ENCODE peak calls at places on chromosomes 2 and 18, in five cellular contexts. Z, G, L, U and Y are unnamed samples.

GRCh38 chr2:190904644-190905043 is 24.0 kb downstream of the GLS start:
- DNase-seq in Z (no peak), G (no peak), L (no peak), U (no peak), Y (no peak)

GRCh38 chr2:200788129-200788718 is 23.5 kb upstream of the BZW1 start:
- DNase-seq in Z (no peak), G (no peak), L (no peak), U (no peak), Y (no peak)

GRCh38 chr2:219010162-219010756 is 17.0 kb upstream of the CRYBA2 start:
- DNase-seq in Z (no peak), G (peak; percentile 37), L (peak; percentile 48), U (no peak), Y (no peak)

GRCh38 chr18:67815280-67815679 is 298.8 kb upstream of the DSEL start:
- DNase-seq in Z (no peak), G (no peak), L (no peak), U (no peak), Y (no peak)

GRCh38 chr18:79471048-79471447 is 75.3 kb downstream of the NFATC1 start:
- DNase-seq in Z (no peak), G (no peak), L (no peak), U (no peak), Y (no peak)

GRCh38 chr2:127516031-127516430 is 10.3 kb downstream of the IWS1 start:
- DNase-seq in Z (no peak), G (no peak), L (no peak), U (no peak), Y (no peak)

GRCh38 chr2:237072067-237072931 is 13.4 kb upstream of the COPS8 start:
- DNase-seq in Z (peak; percentile 19), G (peak; percentile 51), L (peak; percentile 57), U (no peak), Y (no peak)

GRCh38 chr2:3282056-3282998 is 95.3 kb downstream of the EIPR1 start:
- DNase-seq in Z (no peak), G (no peak), L (no peak), U (no peak), Y (no peak)

GRCh38 chr2:82641781-82642180 is 1817.3 kb downstream of the SUCLG1 start:
- DNase-seq in Z (no peak), G (no peak), L (no peak), U (no peak), Y (no peak)

GRCh38 chr18:48342125-48342524 is 67.1 kb downstream of the ZBTB7C start:
- DNase-seq in Z (no peak), G (no peak), L (no peak), U (no peak), Y (no peak)

GRCh38 chr2:126652323-126652891 is 3.6 kb upstream of the GYPC start:
- DNase-seq in Z (no peak), G (no peak), L (no peak), U (no peak), Y (no peak)

GRCh38 chr2:7742301-7742700 is 825.1 kb downstream of the RNF144A start:
- DNase-seq in Z (no peak), G (no peak), L (no peak), U (no peak), Y (no peak)

GRCh38 chr2:855177-855576 is 95.5 kb upstream of the SNTG2 start:
- DNase-seq in Z (no peak), G (no peak), L (no peak), U (no peak), Y (no peak)

GRCh38 chr2:50491541-50492114 is 540.3 kb downstream of the NRXN1 start:
- DNase-seq in Z (peak; percentile 12), G (peak; percentile 16), L (peak; percentile 14), U (no peak), Y (no peak)

GRCh38 chr2:77328125-77328524 is 194.1 kb downstream of the LRRTM4 start:
- DNase-seq in Z (no peak), G (no peak), L (no peak), U (no peak), Y (no peak)

GRCh38 chr2:63023444-63023843 is 27.2 kb upstream of the OTX1 start:
- DNase-seq in Z (peak; percentile 54), G (peak; percentile 60), L (peak; percentile 29), U (peak; percentile 9), Y (peak; percentile 12)

GRCh38 chr2:166088634-166089033 is 39.2 kb downstream of the SCN1A start:
- DNase-seq in Z (no peak), G (peak; percentile 53), L (no peak), U (no peak), Y (no peak)

GRCh38 chr2:102806250-102806837 is 44.5 kb downstream of the TMEM182 start:
- DNase-seq in Z (peak; percentile 37), G (peak; percentile 73), L (peak; percentile 72), U (peak; percentile 31), Y (no peak)

GRCh38 chr2:85353876-85354285 is 447 bp downstream of the RETSAT start:
- DNase-seq in Z (peak; percentile 12), G (peak; percentile 25), L (peak; percentile 67), U (no peak), Y (no peak)

GRCh38 chr2:127650785-127651380 is 4.9 kb downstream of the GPR17 start:
- DNase-seq in Z (no peak), G (no peak), L (no peak), U (no peak), Y (no peak)

GRCh38 chr2:213152065-213152794 is 818 bp upstream of the IKZF2 start:
- DNase-seq in Z (peak; percentile 2), G (peak; percentile 27), L (peak; percentile 32), U (no peak), Y (no peak)

GRCh38 chr2:16250886-16251285 is 310.5 kb downstream of the MYCN start:
- DNase-seq in Z (no peak), G (no peak), L (no peak), U (no peak), Y (no peak)

GRCh38 chr2:207397917-207398655 is 131.7 kb upstream of the CREB1 start:
- DNase-seq in Z (no peak), G (no peak), L (no peak), U (no peak), Y (no peak)

GRCh38 chr2:195813401-195813800 is 156.4 kb downstream of the SLC39A10 start:
- DNase-seq in Z (no peak), G (no peak), L (no peak), U (no peak), Y (no peak)

GRCh38 chr2:174835797-174836255 is 71.6 kb upstream of the CHRNA1 start:
- DNase-seq in Z (no peak), G (no peak), L (no peak), U (peak; percentile 27), Y (no peak)

GRCh38 chr2:236637691-236638569 is 68.3 kb downstream of the ACKR3 start:
- DNase-seq in Z (no peak), G (no peak), L (no peak), U (no peak), Y (no peak)

GRCh38 chr18:77061946-77062517 is 70.6 kb downstream of the MBP start:
- DNase-seq in Z (no peak), G (no peak), L (peak; percentile 8), U (no peak), Y (no peak)

GRCh38 chr2:121334581-121335293 is 49.7 kb upstream of the TFCP2L1 start:
- DNase-seq in Z (no peak), G (peak; percentile 62), L (no peak), U (no peak), Y (no peak)

GRCh38 chr2:95297088-95297487 is at the start of gene KCNIP3:
- DNase-seq in Z (no peak), G (no peak), L (no peak), U (no peak), Y (no peak)

GRCh38 chr2:128565441-128565840 is 246.8 kb upstream of the HS6ST1 start:
- DNase-seq in Z (no peak), G (no peak), L (no peak), U (no peak), Y (no peak)

GRCh38 chr2:219460424-219460926 is 25.8 kb downstream of the SPEG start:
- DNase-seq in Z (no peak), G (no peak), L (peak; percentile 43), U (no peak), Y (no peak)

GRCh38 chr2:128354161-128354560 is 35.5 kb upstream of the HS6ST1 start:
- DNase-seq in Z (no peak), G (no peak), L (no peak), U (no peak), Y (no peak)

GRCh38 chr2:196925768-196926561 is 542 bp downstream of the PGAP1 start:
- DNase-seq in Z (no peak), G (peak; percentile 10), L (peak; percentile 7), U (no peak), Y (no peak)

GRCh38 chr2:119517433-119517832 is 6.8 kb downstream of the SCTR start:
- DNase-seq in Z (peak; percentile 29), G (peak; percentile 54), L (peak; percentile 77), U (no peak), Y (no peak)
- TF ChIP-seq SRF in Z (no peak), G (no peak), L (no peak), U (no peak), Y (no peak)

DNA sequence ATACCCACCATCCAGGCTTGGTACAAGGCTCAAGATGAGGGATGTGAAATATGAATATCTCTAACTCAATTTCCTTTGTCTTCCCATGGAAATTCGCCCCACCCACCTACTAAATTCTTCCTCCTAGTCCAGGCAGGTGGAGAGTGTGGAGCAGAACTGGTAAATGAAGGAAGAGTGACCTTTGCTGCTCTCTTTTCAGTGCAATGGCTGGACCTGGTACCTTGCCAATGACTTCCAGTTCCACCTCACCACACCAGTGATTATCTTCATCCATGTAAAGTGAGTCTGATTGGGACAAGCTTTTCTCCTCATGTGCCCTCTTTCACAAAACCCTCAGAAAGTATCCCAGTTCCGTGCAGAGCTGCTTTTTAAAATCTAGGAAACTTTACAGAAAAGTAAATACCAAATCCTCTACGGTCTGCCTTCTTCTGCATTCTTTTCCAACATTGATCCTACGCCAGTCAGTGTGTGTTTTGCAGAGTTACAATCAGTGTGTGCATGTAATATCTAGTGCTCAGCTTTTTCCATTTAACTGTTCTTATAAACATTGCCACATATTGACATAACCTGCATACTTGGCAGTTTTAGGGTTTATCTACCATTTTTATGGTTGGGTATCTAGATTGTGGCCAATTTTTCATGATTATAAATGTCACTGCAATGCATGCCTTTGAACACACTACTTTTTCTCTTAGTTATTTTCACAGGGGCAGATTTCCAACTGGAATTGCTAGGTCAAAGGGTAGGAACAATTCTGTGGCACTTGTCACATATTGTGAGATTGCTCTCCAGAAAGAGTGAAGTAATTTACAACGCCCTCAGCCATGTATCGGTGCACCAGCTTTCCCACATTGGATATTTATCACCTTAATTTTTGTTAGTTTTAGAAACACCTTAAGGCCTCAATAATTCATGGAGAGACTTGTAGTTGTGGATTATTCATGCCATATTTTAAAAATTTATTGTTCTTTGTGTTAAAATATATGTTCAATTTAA is 86.4 kb upstream of the SEC11C start:
- DNase-seq in Z (no peak), G (no peak), L (no peak), U (no peak), Y (no peak)
- TF ChIP-seq SRF in Z (no peak), G (no peak), L (no peak), U (no peak), Y (no peak)

DNA sequence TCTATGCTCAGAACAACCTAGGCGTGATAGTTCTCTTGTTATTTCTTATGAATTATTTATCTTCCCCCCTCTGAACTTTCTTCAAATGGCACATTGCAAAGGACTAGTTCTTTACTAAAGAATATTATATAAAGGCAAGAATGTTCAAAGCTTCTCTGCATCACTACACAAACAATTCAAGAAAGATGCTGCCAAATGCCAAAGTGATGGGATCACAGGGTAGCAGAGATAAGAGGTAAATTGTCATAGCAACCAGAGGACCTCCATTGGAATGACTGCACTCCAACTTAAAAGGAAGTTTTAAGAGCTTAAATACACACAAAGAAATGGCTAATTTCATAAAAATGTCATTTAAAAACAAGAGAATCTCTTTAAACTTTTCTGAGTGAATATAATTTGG is 72.8 kb downstream of the AQP4 start:
- DNase-seq in Z (no peak), G (peak; percentile 13), L (no peak), U (no peak), Y (no peak)
- TF ChIP-seq SRF in Z (no peak), G (no peak), L (no peak), U (no peak), Y (no peak)

GRCh38 chr2:192983173-192983572 is 788.4 kb upstream of the TMEFF2 start:
- DNase-seq in Z (no peak), G (no peak), L (no peak), U (no peak), Y (no peak)
- TF ChIP-seq SRF in Z (no peak), G (no peak), L (no peak), U (no peak), Y (no peak)